ENCODE peak calls at places on chromosomes 2 and 18, in four cellular contexts. O, I, D and M are unnamed samples.

GRCh38 chr18:73924836-73925235 is 222.8 kb downstream of the FBXO15 start:
- DNase-seq in D (no peak), I (no peak), O (no peak), M (no peak)

GRCh38 chr2:136081582-136082210 is 36.3 kb downstream of the CXCR4 start:
- DNase-seq in O (no peak), I (no peak), D (no peak), M (no peak)

GRCh38 chr2:153074207-153074606 is 355.8 kb downstream of the ARL6IP6 start:
- DNase-seq in O (no peak), D (no peak), I (no peak), M (no peak)

GRCh38 chr2:205474746-205475145 is 207.6 kb upstream of the NRP2 start:
- DNase-seq in I (no peak), O (no peak), D (no peak), M (no peak)

GRCh38 chr2:109726666-109727270 is 67.3 kb upstream of the RGPD5 start:
- DNase-seq in O (no peak), D (no peak), I (no peak), M (no peak)

GRCh38 chr18:73564073-73564472 is 583.6 kb downstream of the FBXO15 start:
- DNase-seq in O (no peak), D (no peak), I (no peak), M (no peak)

GRCh38 chr2:62596061-62596658 is 90.2 kb upstream of the TMEM17 start:
- DNase-seq in D (no peak), O (no peak), I (no peak), M (no peak)

GRCh38 chr2:1613078-1613445 is 131.3 kb downstream of the PXDN start:
- DNase-seq in D (no peak), I (no peak), O (no peak), M (no peak)

GRCh38 chr2:121613774-121614173 is 35.5 kb downstream of the CLASP1 start:
- DNase-seq in I (no peak), D (no peak), O (no peak), M (no peak)

GRCh38 chr2:24382363-24383021 is 22.2 kb upstream of the ITSN2 start:
- DNase-seq in I (peak), D (peak), O (peak), M (peak)

GRCh38 chr2:227643990-227644551 is 22.5 kb upstream of the SCYGR5 start:
- DNase-seq in I (no peak), D (no peak), O (no peak), M (no peak)

GRCh38 chr2:128498086-128498485 is 179.4 kb upstream of the HS6ST1 start:
- DNase-seq in I (no peak), O (no peak), D (no peak), M (peak)

GRCh38 chr2:143241403-143242088 is 112.3 kb downstream of the ARHGAP15 start:
- DNase-seq in D (no peak), O (no peak), I (no peak), M (no peak)

GRCh38 chr2:70714141-70714905 is 53.7 kb downstream of the ADD2 start:
- DNase-seq in I (no peak), O (no peak), D (no peak), M (no peak)

GRCh38 chr2:128317186-128317897 is 1.3 kb downstream of the HS6ST1 start:
- DNase-seq in D (no peak), I (peak), O (peak), M (peak)

GRCh38 chr2:182593394-182593707 is 122.7 kb upstream of the DNAJC10 start:
- DNase-seq in O (no peak), D (no peak), I (no peak), M (no peak)

GRCh38 chr2:224017976-224018375 is 21.1 kb downstream of the SERPINE2 start:
- DNase-seq in D (no peak), O (no peak), I (no peak), M (no peak)